ENCODE peak calls at places on chromosomes 11 and 22, in ten cellular contexts. F is iris pigment epithelial cell; J is HFFc6; M is NCI-H2081 treated with DMSO at 0.1 percent for 48 hours; H is stimulated activated CD4-positive, alpha-beta T cell treated with anti-CD3 and anti-CD28 coated beads, Interleukin-2, amount 100 ng/mL, for 48 hours; Z is cortex of kidney; R is myocyte; G is anterior cingulate cortex; T is stimulated activated CD8-positive, alpha-beta memory T cell treated with anti-CD3 and anti-CD28 coated beads, Interleukin-4, amount 100 ng/mL, for 1 hour; Y is Kasumi-1. B is an unnamed sample.

GRCh38 chr11:130999992-131000770 is 83.9 kb upstream of the SNX19 start:
- DNase-seq in F (peak; percentile 94), J (peak; percentile 95), M (no peak), H (no peak), Z (no peak), R (peak; percentile 26), G (no peak), T (no peak), Y (no peak), B (no peak)

GRCh38 chr22:16955678-16956210 is 52.3 kb downstream of the GAB4 start:
- DNase-seq in F (no peak), J (no peak), M (no peak), H (no peak), Z (no peak), R (no peak), G (no peak), T (no peak), Y (no peak), B (no peak)

GRCh38 chr11:84234462-84235202 is 948.5 kb upstream of the CCDC90B start:
- DNase-seq in F (no peak), J (no peak), M (no peak), H (no peak), Z (no peak), R (no peak), G (no peak), T (no peak), Y (no peak), B (no peak)

GRCh38 chr11:76769645-76770586 is 13.2 kb upstream of the TSKU start:
- DNase-seq in F (peak; percentile 53), J (peak; percentile 17), M (no peak), H (no peak), Z (no peak), R (no peak), G (no peak), T (no peak), Y (no peak), B (no peak)

GRCh38 chr22:37472418-37473006 is 13.7 kb downstream of the MFNG start:
- DNase-seq in F (peak; percentile 20), J (no peak), M (no peak), H (peak; percentile 33), Z (no peak), R (peak; percentile 38), G (no peak), T (no peak), Y (peak; percentile 11), B (peak; percentile 24)

GRCh38 chr11:110919241-110919893 is 207.1 kb upstream of the ARHGAP20 start:
- DNase-seq in F (no peak), J (no peak), M (no peak), H (no peak), Z (no peak), R (no peak), G (no peak), T (no peak), Y (no peak), B (no peak)

GRCh38 chr11:33701831-33702230 is 1.2 kb upstream of the C11orf91 start:
- DNase-seq in F (peak; percentile 87), J (peak; percentile 68), M (no peak), H (no peak), Z (no peak), R (peak; percentile 69), G (no peak), T (no peak), Y (no peak), B (no peak)

GRCh38 chr22:39703890-39704658 is 133.5 kb downstream of the CACNA1I start:
- DNase-seq in F (no peak), J (no peak), M (no peak), H (no peak), Z (no peak), R (peak; percentile 87), G (no peak), T (no peak), Y (no peak), B (no peak)

GRCh38 chr11:96054870-96055705 is 131.2 kb upstream of the MTMR2 start:
- DNase-seq in F (peak; percentile 59), J (peak; percentile 53), M (peak; percentile 41), H (no peak), Z (no peak), R (peak; percentile 54), G (no peak), T (no peak), Y (peak; percentile 79), B (no peak)

GRCh38 chr11:79412761-79413160 is 28.1 kb downstream of the TENM4 start:
- DNase-seq in F (no peak), J (no peak), M (no peak), H (no peak), Z (no peak), R (no peak), G (no peak), T (no peak), Y (no peak), B (no peak)

GRCh38 chr11:19628018-19628417 is 84.6 kb upstream of the NAV2 start:
- DNase-seq in F (peak; percentile 41), J (peak; percentile 93), M (no peak), H (no peak), Z (no peak), R (peak; percentile 50), G (no peak), T (no peak), Y (no peak), B (no peak)

GRCh38 chr11:125371451-125371935 is 124.6 kb downstream of the FEZ1 start:
- DNase-seq in F (no peak), J (no peak), M (no peak), H (no peak), Z (no peak), R (no peak), G (no peak), T (no peak), Y (no peak), B (no peak)

GRCh38 chr22:11629661-11630385 is 3898.2 kb upstream of the OR11H1 start:
- DNase-seq in F (no peak), J (no peak), M (no peak), H (no peak), Z (no peak), R (no peak), G (no peak), T (no peak), Y (no peak), B (no peak)

GRCh38 chr11:58949184-58949583 is 9.9 kb downstream of the GLYATL1 start:
- DNase-seq in F (no peak), J (no peak), M (no peak), H (no peak), Z (no peak), R (no peak), G (no peak), T (no peak), Y (no peak), B (no peak)

GRCh38 chr11:34546511-34547206 is 33.1 kb upstream of the ELF5 start:
- DNase-seq in F (no peak), J (no peak), M (no peak), H (no peak), Z (no peak), R (no peak), G (no peak), T (no peak), Y (no peak), B (no peak)

GRCh38 chr11:36451681-36452080 is 58.4 kb downstream of the TRAF6 start:
- DNase-seq in F (no peak), J (no peak), M (no peak), H (no peak), Z (no peak), R (no peak), G (no peak), T (no peak), Y (no peak), B (no peak)

GRCh38 chr11:64206457-64207246 is at the start of gene FERMT3:
- DNase-seq in F (no peak), J (no peak), M (no peak), H (peak; percentile 59), Z (no peak), R (no peak), G (no peak), T (no peak), Y (peak; percentile 96), B (peak; percentile 48)

GRCh38 chr11:121194731-121195596 is 93.9 kb downstream of the TECTA start:
- DNase-seq in F (peak; percentile 50), J (peak; percentile 57), M (peak; percentile 30), H (peak; percentile 68), Z (no peak), R (peak; percentile 77), G (peak; percentile 10), T (peak; percentile 24), Y (peak; percentile 54), B (peak; percentile 18)

GRCh38 chr11:119506436-119506835 is 83.5 kb upstream of the THY1 start:
- DNase-seq in F (no peak), J (no peak), M (no peak), H (no peak), Z (no peak), R (no peak), G (no peak), T (no peak), Y (no peak), B (no peak)

GRCh38 chr22:46040471-46041465 is 63.8 kb upstream of the WNT7B start:
- DNase-seq in F (no peak), J (no peak), M (no peak), H (no peak), Z (no peak), R (peak; percentile 76), G (no peak), T (no peak), Y (no peak), B (no peak)

GRCh38 chr11:73095613-73096012 is 46.5 kb downstream of the FCHSD2 start:
- DNase-seq in F (no peak), J (no peak), M (no peak), H (no peak), Z (no peak), R (no peak), G (no peak), T (no peak), Y (peak; percentile 14), B (no peak)

GRCh38 chr11:33724644-33725035 is 11.6 kb downstream of the CD59 start:
- DNase-seq in F (peak; percentile 73), J (peak; percentile 31), M (no peak), H (no peak), Z (no peak), R (peak; percentile 38), G (no peak), T (no peak), Y (peak; percentile 38), B (no peak)

GRCh38 chr22:22939537-22940368 is 52.1 kb downstream of the IGLL5 start:
- DNase-seq in F (no peak), J (no peak), M (no peak), H (no peak), Z (no peak), R (no peak), G (no peak), T (no peak), Y (no peak), B (no peak)

GRCh38 chr11:126751242-126751641 is 249.3 kb downstream of the KIRREL3 start:
- DNase-seq in F (no peak), J (no peak), M (no peak), H (no peak), Z (no peak), R (peak; percentile 42), G (no peak), T (no peak), Y (no peak), B (no peak)

GRCh38 chr11:114061053-114062049 is 1.8 kb downstream of the ZBTB16 start:
- DNase-seq in F (peak; percentile 64), J (no peak), M (no peak), H (no peak), Z (no peak), R (peak; percentile 55), G (no peak), T (no peak), Y (peak; percentile 14), B (no peak)

GRCh38 chr22:32623943-32624342 is 149.3 kb downstream of the FBXO7 start:
- DNase-seq in F (peak; percentile 88), J (peak; percentile 80), M (no peak), H (no peak), Z (no peak), R (peak; percentile 80), G (no peak), T (no peak), Y (no peak), B (no peak)

GRCh38 chr22:26502688-26503561 is 9.3 kb downstream of the TFIP11 start:
- DNase-seq in F (peak; percentile 50), J (peak; percentile 33), M (no peak), H (peak; percentile 20), Z (no peak), R (peak; percentile 68), G (no peak), T (peak; percentile 33), Y (peak; percentile 95), B (peak; percentile 49)